ENCODE peak calls at places on chromosomes 11 and 22, in eight cellular contexts. O is neural progenitor cell, K is heart right ventricle, A is stomach, W is GM12878, X is Peyer's patch, T is psoas muscle, P is pancreas. Y is an unnamed sample.

GRCh38 chr11:1650034-1650917 is 20.7 kb downstream of the KRTAP5-5 start:
- DNase-seq in K (no peak), T (no peak), P (no peak), X (no peak), W (no peak), O (no peak), A (no peak), Y (no peak)

GRCh38 chr11:86577663-86578636 is 94.5 kb downstream of the ME3 start:
- DNase-seq in T (peak; percentile 67), A (no peak), K (peak; percentile 61), X (peak; percentile 82), P (peak; percentile 45), W (no peak), O (no peak), Y (peak; percentile 72)

GRCh38 chr11:57792060-57792541 is 30.5 kb downstream of the CTNND1 start:
- DNase-seq in A (peak; percentile 68), T (peak; percentile 64), O (no peak), X (peak; percentile 94), W (peak; percentile 93), K (peak; percentile 67), P (no peak), Y (peak; percentile 74)

GRCh38 chr22:46609724-46610161 is 10.4 kb upstream of the GRAMD4 start:
- DNase-seq in P (no peak), A (no peak), X (no peak), K (no peak), O (no peak), T (no peak), W (no peak), Y (no peak)

GRCh38 chr11:7611411-7611810 is 61.9 kb downstream of the CYB5R2 start:
- DNase-seq in O (no peak), W (no peak), P (no peak), T (no peak), A (no peak), K (no peak), X (no peak), Y (no peak)

GRCh38 chr22:44448271-44448780 is 49.7 kb downstream of the RTL6 start:
- DNase-seq in T (peak; percentile 77), X (peak; percentile 50), K (peak; percentile 70), A (peak; percentile 72), O (no peak), W (no peak), P (no peak), Y (peak; percentile 76)

GRCh38 chr11:75924966-75925784 is 110.2 kb downstream of the UVRAG start:
- DNase-seq in X (no peak), A (no peak), T (no peak), K (no peak), W (no peak), O (peak; percentile 42), P (no peak), Y (peak; percentile 24)

GRCh38 chr22:19885841-19886592 is 31.3 kb upstream of the GNB1L start:
- DNase-seq in O (no peak), A (no peak), K (no peak), X (no peak), T (peak; percentile 8), W (no peak), P (no peak), Y (no peak)

GRCh38 chr11:91857194-91857593 is 367.4 kb upstream of the FAT3 start:
- DNase-seq in P (no peak), A (no peak), X (no peak), K (no peak), O (no peak), T (no peak), W (no peak), Y (no peak)

GRCh38 chr22:35065796-35066218 is at the start of gene ISX:
- DNase-seq in O (no peak), P (no peak), A (no peak), T (no peak), W (no peak), X (peak; percentile 67), K (no peak), Y (no peak)

GRCh38 chr11:21556936-21557335 is 635.9 kb upstream of the ANO5 start:
- DNase-seq in X (no peak), T (no peak), O (no peak), P (no peak), K (no peak), W (no peak), A (no peak), Y (no peak)

GRCh38 chr22:22709719-22710445 is 65.5 kb downstream of the GGTLC2 start:
- DNase-seq in K (no peak), X (no peak), W (no peak), T (no peak), O (peak; percentile 67), A (no peak), P (peak; percentile 70), Y (no peak)
- TF ChIP-seq CTCF in K (no peak), X (peak; percentile 60), W (no peak), T (no peak), O (peak; percentile 61), A (no peak), P (peak; percentile 21), Y (no peak)

GRCh38 chr22:27331526-27332281 is 469.9 kb downstream of the MN1 start:
- DNase-seq in K (peak; percentile 64), T (peak; percentile 41), P (peak; percentile 73), A (peak; percentile 34), W (no peak), O (peak; percentile 72), X (no peak), Y (peak; percentile 46)
- H3K27ac ChIP-seq in K (no peak overlapping the region), T (no peak overlapping the region), P (no peak overlapping the region), A (no peak overlapping the region), W (no peak overlapping the region), O (no peak overlapping the region), X (no peak overlapping the region), Y (no peak overlapping the region)

DNA sequence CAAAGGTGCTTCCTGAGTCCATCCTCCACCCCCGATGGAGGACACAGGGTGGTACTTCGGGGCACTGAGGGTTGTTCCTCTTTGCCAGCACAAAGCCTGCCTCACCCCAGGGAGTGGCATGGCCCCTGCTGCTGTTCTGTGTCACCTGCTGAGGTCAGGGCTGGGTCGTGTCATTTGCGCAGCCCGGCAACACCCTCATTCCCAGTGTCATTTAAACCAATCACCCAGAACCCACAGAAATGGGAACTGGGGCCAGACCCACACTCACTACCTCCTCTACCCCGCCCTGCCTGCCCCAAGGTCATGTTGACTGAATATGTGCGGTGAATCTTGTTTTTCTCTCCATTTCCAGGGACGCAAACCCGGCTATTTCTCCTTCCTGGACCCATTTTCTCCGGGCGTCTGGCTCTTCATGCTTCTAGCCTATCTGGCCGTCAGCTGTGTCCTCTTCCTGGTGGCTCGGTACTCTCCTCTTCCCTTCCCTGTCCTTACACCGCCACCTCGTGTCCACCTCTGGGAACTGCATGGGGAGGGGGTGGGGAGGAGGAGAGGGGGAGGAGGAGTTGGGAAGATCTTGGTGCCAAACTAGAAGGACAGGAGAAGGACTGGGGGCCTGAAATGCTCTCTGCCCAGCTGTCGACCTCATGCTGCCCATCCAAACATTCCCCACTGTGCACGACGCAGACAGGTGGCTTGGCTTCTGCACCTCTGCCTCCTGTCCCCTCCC is 71.2 kb upstream of the TBCEL start:
- DNase-seq in T (peak; percentile 72), O (peak; percentile 89), X (peak; percentile 77), K (peak; percentile 79), A (peak; percentile 73), W (peak; percentile 26), P (peak; percentile 83), Y (peak; percentile 64)
- H3K4me3 ChIP-seq in T (peak overlapping the region; percentile 30), O (no peak overlapping the region), X (peak overlapping the region; percentile 27), K (peak overlapping the region; percentile 29), A (peak overlapping the region; percentile 20), W (no peak overlapping the region), P (peak overlapping the region; percentile 22), Y (peak overlapping the region; percentile 44)

GRCh38 chr22:49960967-49961600 is 512 bp downstream of the PIM3 start:
- DNase-seq in T (peak; percentile 55), W (no peak), K (peak; percentile 62), P (peak; percentile 75), X (peak; percentile 76), O (peak; percentile 56), A (peak; percentile 44), Y (peak; percentile 48)
- TF ChIP-seq CTCF in T (no peak), W (peak; percentile 2), K (no peak), P (no peak), X (no peak), O (no peak), A (no peak), Y (no peak)

Y was measured in left ventricle myocardium inferior.